ENCODE peak calls at places on chromosomes 12 and 14, in eight cellular contexts. J is LoVo; E is T-helper 9 cell; D is activated T-helper 1 cell treated with anti-CD3 and anti-CD28 coated beads, Interleukin-12 subunit alpha, Interleukin-12 subunit beta, Interleukin-2, Interleukin-4 antibody, amounts not matched to agents 30 ng/mL and 10 ng/mL and 1 ng/mL, durations not matched to agents 14 hours and 24 hours and 36 hours; H is B cell; L is GM13977; K is stimulated activated CD8-positive, alpha-beta memory T cell treated with anti-CD3 and anti-CD28 coated beads, Interleukin-7, amount 100 ng/mL, for 24 hours; V is ureter. R is an unnamed sample.
A peak's percentile ranks its signal among the peaks of the same experiment; 100 is the strongest.

GRCh38 chr14:71235865-71236264 is 328.6 kb downstream of the PCNX1 start:
- DNase-seq in J (no peak), E (no peak), D (no peak), H (no peak), L (no peak), K (no peak), V (no peak), R (no peak)

GRCh38 chr14:78701246-78701645 is 531.1 kb downstream of the NRXN3 start:
- DNase-seq in J (no peak), E (no peak), D (no peak), H (no peak), L (no peak), K (no peak), V (no peak), R (no peak)

GRCh38 chr12:99918003-99918402 is 66.7 kb downstream of the ANKS1B start:
- DNase-seq in J (no peak), E (no peak), D (no peak), H (no peak), L (no peak), K (no peak), V (no peak), R (no peak)

GRCh38 chr12:24244801-24245200 is 295.3 kb upstream of the SOX5 start:
- DNase-seq in J (peak; percentile 28), E (no peak), D (no peak), H (no peak), L (no peak), K (no peak), V (no peak), R (no peak)

GRCh38 chr12:54036620-54037359 is 3.9 kb downstream of the HOXC5 start:
- DNase-seq in J (no peak), E (no peak), D (no peak), H (no peak), L (no peak), K (no peak), V (no peak), R (no peak)

GRCh38 chr12:12612403-12612802 is 727 bp downstream of the CREBL2 start:
- DNase-seq in J (peak; percentile 46), E (no peak), D (peak; percentile 4), H (no peak), L (peak; percentile 46), K (no peak), V (no peak), R (peak; percentile 35)

GRCh38 chr12:68451261-68452091 is 119.3 kb upstream of the MDM1 start:
- DNase-seq in J (no peak), E (no peak), D (peak; percentile 53), H (peak; percentile 50), L (peak; percentile 25), K (no peak), V (peak; percentile 44), R (peak; percentile 32)

GRCh38 chr12:89552376-89552775 is 26.5 kb upstream of the POC1B start:
- DNase-seq in J (no peak), E (no peak), D (no peak), H (no peak), L (no peak), K (no peak), V (no peak), R (no peak)

GRCh38 chr12:57540998-57541397 is 6.0 kb downstream of the DCTN2 start:
- DNase-seq in J (no peak), E (no peak), D (no peak), H (no peak), L (no peak), K (no peak), V (no peak), R (no peak)

GRCh38 chr14:87017335-87017734 is 975.6 kb downstream of the GALC start:
- DNase-seq in J (no peak), E (no peak), D (no peak), H (no peak), L (no peak), K (no peak), V (no peak), R (no peak)

GRCh38 chr14:49479432-49479831 is 106.7 kb downstream of the RPS29 start:
- DNase-seq in J (no peak), E (no peak), D (no peak), H (no peak), L (no peak), K (no peak), V (no peak), R (no peak)

GRCh38 chr14:101844219-101844618 is 82.7 kb downstream of the PPP2R5C start:
- DNase-seq in J (no peak), E (no peak), D (no peak), H (peak; percentile 66), L (no peak), K (no peak), V (no peak), R (no peak)

GRCh38 chr12:58803893-58804292 is 116.4 kb downstream of the LRIG3 start:
- DNase-seq in J (no peak), E (no peak), D (no peak), H (no peak), L (no peak), K (no peak), V (no peak), R (no peak)

GRCh38 chr12:52836042-52836466 is 1.9 kb upstream of the KRT79 start:
- DNase-seq in J (no peak), E (no peak), D (no peak), H (no peak), L (no peak), K (peak; percentile 45), V (no peak), R (no peak)

GRCh38 chr14:68249534-68250517 is 430.2 kb downstream of the RAD51B start:
- DNase-seq in J (peak; percentile 58), E (no peak), D (no peak), H (no peak), L (no peak), K (no peak), V (no peak), R (no peak)

GRCh38 chr12:15525414-15525813 is 203.1 kb downstream of the PTPRO start:
- DNase-seq in J (no peak), E (no peak), D (no peak), H (no peak), L (no peak), K (no peak), V (no peak), R (no peak)

GRCh38 chr14:68585690-68586089 is 207.2 kb downstream of the ZFP36L1 start:
- DNase-seq in J (no peak), E (no peak), D (no peak), H (no peak), L (no peak), K (no peak), V (no peak), R (no peak)

GRCh38 chr12:121451931-121452330 is 52.0 kb downstream of the RNF34 start:
- DNase-seq in J (no peak), E (no peak), D (no peak), H (no peak), L (peak; percentile 24), K (no peak), V (no peak), R (no peak)

GRCh38 chr12:76018111-76018510 is 13.5 kb downstream of the PHLDA1 start:
- DNase-seq in J (peak; percentile 69), E (no peak), D (no peak), H (no peak), L (no peak), K (no peak), V (no peak), R (no peak)

GRCh38 chr14:58796636-58797429 is 159.1 kb downstream of the DACT1 start:
- DNase-seq in J (peak; percentile 23), E (no peak), D (no peak), H (no peak), L (peak; percentile 60), K (no peak), V (no peak), R (no peak)

GRCh38 chr12:101604132-101604531 is 9.4 kb downstream of the MYBPC1 start:
- DNase-seq in J (peak; percentile 74), E (no peak), D (no peak), H (no peak), L (no peak), K (no peak), V (no peak), R (no peak)

GRCh38 chr14:104803280-104803915 is 2.5 kb downstream of the ZBTB42 start:
- DNase-seq in J (no peak), E (no peak), D (no peak), H (no peak), L (no peak), K (no peak), V (no peak), R (no peak)

GRCh38 chr14:58864751-58865519 is 227.2 kb downstream of the DACT1 start:
- DNase-seq in J (no peak), E (no peak), D (no peak), H (no peak), L (no peak), K (no peak), V (no peak), R (no peak)

GRCh38 chr14:53953002-53953827 is 3.4 kb downstream of the BMP4 start:
- DNase-seq in J (peak; percentile 59), E (no peak), D (no peak), H (no peak), L (peak; percentile 85), K (no peak), V (peak; percentile 87), R (no peak)

GRCh38 chr14:104475256-104475655 is 104.3 kb upstream of the C14orf180 start:
- DNase-seq in J (no peak), E (no peak), D (no peak), H (no peak), L (no peak), K (no peak), V (no peak), R (no peak)

GRCh38 chr12:2553388-2554126 is 241.2 kb upstream of the FKBP4 start:
- DNase-seq in J (no peak), E (no peak), D (no peak), H (no peak), L (no peak), K (no peak), V (no peak), R (no peak)

GRCh38 chr12:26863515-26863914 is 30.5 kb upstream of the ITPR2 start:
- DNase-seq in J (no peak), E (no peak), D (no peak), H (no peak), L (no peak), K (no peak), V (no peak), R (no peak)

GRCh38 chr12:65779091-65779642 is 45.1 kb upstream of the HMGA2 start:
- DNase-seq in J (peak; percentile 10), E (no peak), D (no peak), H (no peak), L (no peak), K (no peak), V (no peak), R (no peak)